ENCODE peak calls at places on chromosomes 7 and 10, in nine cellular contexts. I is body of pancreas, W is WERI-Rb-1, G is right lobe of liver, U is Calu3, M is B cell, P is fibroblast of lung, R is cardiac muscle cell, Y is endothelial cell. O is an unnamed sample.

GRCh38 chr7:151271699-151272355 is 23.3 kb upstream of the SMARCD3 start:
- DNase-seq in Y (no peak), R (peak), M (no peak), I (peak), P (peak), W (no peak), G (peak), U (peak), O (no peak)

GRCh38 chr7:130879191-130879590 is 145.2 kb upstream of the KLF14 start:
- DNase-seq in I (no peak), P (no peak), Y (no peak), G (no peak), M (no peak), R (no peak), U (no peak), W (no peak), O (no peak)

GRCh38 chr10:86163522-86164215 is 202.9 kb downstream of the GRID1 start:
- DNase-seq in W (peak), R (no peak), M (no peak), P (no peak), Y (no peak), I (no peak), G (peak), U (no peak), O (no peak)

GRCh38 chr7:150722403-150723065 is 6.1 kb downstream of the GIMAP1 start:
- DNase-seq in P (no peak), M (no peak), R (no peak), G (no peak), Y (no peak), W (no peak), U (no peak), I (no peak), O (no peak)

GRCh38 chr7:26348987-26349809 is 57.5 kb downstream of the SNX10 start:
- DNase-seq in U (no peak), Y (no peak), R (no peak), M (no peak), W (no peak), I (no peak), G (no peak), P (no peak), O (no peak)

GRCh38 chr10:7797582-7797981 is 9.6 kb downstream of the ATP5F1C start:
- DNase-seq in M (no peak), R (peak), G (no peak), U (peak), P (peak), I (no peak), Y (no peak), W (no peak), O (no peak)

GRCh38 chr7:84490661-84491060 is 296.1 kb upstream of the SEMA3A start:
- DNase-seq in M (no peak), U (no peak), Y (no peak), P (no peak), R (peak), G (no peak), W (no peak), I (no peak), O (no peak)

GRCh38 chr7:97179454-97180104 is 62.1 kb downstream of the SDHAF3 start:
- DNase-seq in G (peak), P (peak), Y (peak), I (peak), U (peak), M (peak), W (peak), R (peak), O (peak)

GRCh38 chr10:86130737-86131475 is 235.7 kb downstream of the GRID1 start:
- DNase-seq in M (no peak), I (no peak), Y (no peak), R (no peak), P (no peak), W (no peak), U (no peak), G (no peak), O (no peak)

GRCh38 chr7:127628445-127628844 is 10.5 kb upstream of the PAX4 start:
- DNase-seq in P (no peak), U (no peak), G (no peak), W (no peak), R (no peak), Y (peak), I (no peak), M (no peak), O (no peak)

GRCh38 chr7:22114440-22114981 is 168.8 kb upstream of the CDCA7L start:
- DNase-seq in U (no peak), P (no peak), R (no peak), I (no peak), M (no peak), W (no peak), Y (no peak), G (no peak), O (no peak)

GRCh38 chr10:131147301-131147975 is 164.1 kb downstream of the TCERG1L start:
- DNase-seq in I (no peak), W (no peak), P (no peak), G (no peak), U (no peak), M (no peak), R (no peak), Y (no peak), O (no peak)

GRCh38 chr10:131149586-131149985 is 161.9 kb downstream of the TCERG1L start:
- DNase-seq in P (no peak), M (no peak), W (no peak), R (no peak), Y (no peak), U (no peak), G (no peak), I (no peak), O (no peak)

GRCh38 chr10:131148270-131148669 is 163.3 kb downstream of the TCERG1L start:
- DNase-seq in Y (no peak), U (no peak), I (no peak), G (no peak), P (no peak), W (no peak), M (no peak), R (no peak), O (no peak)

GRCh38 chr10:131149111-131149510 is 162.4 kb downstream of the TCERG1L start:
- DNase-seq in Y (no peak), U (no peak), W (no peak), G (no peak), R (no peak), I (no peak), P (no peak), M (no peak), O (no peak)

GRCh38 chr10:131150126-131150525 is 161.4 kb downstream of the TCERG1L start:
- DNase-seq in U (no peak), R (no peak), Y (no peak), M (no peak), I (no peak), W (no peak), P (no peak), G (no peak), O (no peak)
- TF ChIP-seq CTCF in U (no peak), R (no peak), Y (no peak), M (no peak), I (no peak), W (no peak), P (no peak), G (no peak), O (no peak)

GRCh38 chr7:158353606-158354570 is 233.7 kb downstream of the PTPRN2 start:
- DNase-seq in U (no peak), R (peak), M (no peak), I (no peak), P (no peak), W (peak), G (no peak), Y (no peak), O (no peak)
- TF ChIP-seq CTCF in U (no peak), R (peak), M (no peak), I (peak), P (no peak), W (peak), G (peak), Y (no peak), O (no peak)

DNA sequence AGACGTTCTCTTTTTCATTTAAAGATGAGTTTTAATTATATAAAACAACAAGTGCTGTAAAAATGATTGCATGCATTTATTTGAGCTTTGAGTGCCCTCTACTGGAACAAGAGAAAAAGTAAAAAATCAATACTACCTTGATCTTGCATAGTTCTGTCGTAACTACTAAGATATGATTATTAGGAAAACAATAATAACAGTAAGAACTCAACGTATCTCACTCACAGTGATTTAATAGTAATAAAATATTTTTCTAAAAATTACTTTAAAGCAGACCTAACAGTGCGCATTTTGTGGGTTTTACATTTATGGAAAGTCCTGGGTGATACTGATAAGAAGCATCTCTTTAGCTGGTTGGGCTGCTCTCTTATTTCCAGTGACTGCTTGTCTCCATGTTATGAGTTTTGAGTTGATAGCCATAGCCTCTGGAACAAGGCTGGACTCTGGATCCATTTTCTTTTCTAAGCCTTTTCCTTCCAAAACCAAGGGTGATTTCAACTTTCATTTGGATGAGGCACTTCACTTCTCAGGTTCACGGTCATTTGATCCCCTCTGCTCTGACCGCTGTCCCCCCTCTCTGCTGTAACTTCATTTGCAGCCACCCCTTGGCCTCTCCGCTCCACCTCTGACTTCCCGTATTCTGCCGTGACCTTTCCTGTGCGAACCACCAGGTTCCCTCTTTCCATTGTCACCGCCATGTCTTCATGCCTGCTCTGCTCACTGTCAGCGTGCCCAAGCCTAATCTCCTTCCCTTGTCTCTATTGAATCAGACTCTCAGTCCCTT is 29.6 kb upstream of the INHBA start:
- DNase-seq in Y (no peak), R (peak), U (no peak), M (no peak), W (no peak), P (peak), I (no peak), G (no peak), O (no peak)
- TF ChIP-seq CTCF in Y (no peak), R (peak), U (peak), M (peak), W (no peak), P (peak), I (peak), G (peak), O (no peak)

DNA sequence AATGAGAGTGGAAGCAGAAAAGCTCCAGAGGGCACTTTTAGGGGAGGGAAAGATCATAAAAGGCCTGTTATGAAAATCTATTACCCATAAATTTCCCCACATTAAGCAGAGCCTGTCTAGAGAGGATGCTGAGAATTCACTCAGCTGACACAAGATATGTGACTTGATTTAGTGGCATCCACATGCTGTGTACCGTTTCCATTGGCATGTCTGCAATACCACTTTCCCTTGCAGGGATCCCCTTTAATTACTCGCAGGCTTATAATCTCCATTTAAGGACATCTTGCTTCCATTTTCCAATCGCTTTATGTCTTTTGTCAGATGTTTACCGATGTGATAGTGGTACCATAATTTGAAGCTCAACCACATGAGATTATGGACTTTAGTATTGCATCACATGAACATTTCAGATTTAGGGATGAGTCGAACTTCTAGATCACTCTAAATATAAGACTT is 69.9 kb upstream of the AGBL3 start:
- DNase-seq in I (no peak), Y (no peak), U (no peak), G (no peak), P (no peak), W (no peak), M (no peak), R (no peak), O (no peak)
- TF ChIP-seq CTCF in I (no peak), Y (no peak), U (no peak), G (no peak), P (no peak), W (no peak), M (no peak), R (no peak), O (no peak)

GRCh38 chr10:99540673-99541531 is 8.2 kb downstream of the NKX2-3 start:
- DNase-seq in M (no peak), G (no peak), W (peak), P (no peak), Y (no peak), R (no peak), U (peak), I (peak), O (no peak)
- TF ChIP-seq CTCF in M (no peak), G (no peak), W (no peak), P (no peak), Y (no peak), R (no peak), U (no peak), I (peak), O (no peak)

GRCh38 chr10:124744047-124744687 is at the start of gene FAM53B:
- DNase-seq in R (peak), P (peak), I (peak), G (peak), Y (peak), W (peak), M (peak), U (peak), O (peak)
- TF ChIP-seq CTCF in R (no peak), P (no peak), I (no peak), G (no peak), Y (no peak), W (no peak), M (no peak), U (no peak), O (no peak)

DNA sequence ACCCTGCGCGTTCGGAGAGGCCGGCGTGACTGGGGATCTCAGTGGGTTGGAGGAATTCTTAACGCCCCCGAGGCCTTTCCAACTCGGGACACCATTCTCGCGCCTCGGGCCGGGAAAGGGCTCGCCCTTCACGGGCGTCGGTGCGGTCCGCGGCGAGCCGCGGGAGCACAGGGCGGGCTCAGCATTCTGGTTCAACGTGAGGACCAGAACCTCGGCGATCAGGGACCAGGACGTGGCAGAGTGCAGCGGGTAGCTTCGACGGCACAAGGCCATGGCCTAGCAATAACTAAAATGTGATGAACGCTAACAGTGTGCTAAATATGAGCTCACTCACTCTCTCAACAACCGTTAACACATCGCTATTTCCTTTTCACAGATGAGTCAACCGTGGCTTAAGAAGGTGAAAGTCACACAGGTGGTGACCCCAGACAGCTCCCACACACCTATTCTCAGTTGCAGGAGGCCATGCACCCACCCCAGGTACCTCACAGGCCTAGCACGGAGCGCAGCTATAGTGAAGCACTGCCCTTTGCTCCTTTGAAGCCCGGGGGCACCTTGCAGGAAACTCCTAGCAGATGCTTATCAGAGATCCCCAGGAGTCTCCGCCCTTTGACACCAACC is 4.5 kb upstream of the EMX2 start:
- DNase-seq in G (no peak), M (no peak), U (no peak), I (no peak), R (no peak), P (no peak), W (no peak), Y (no peak), O (peak)
- TF ChIP-seq CTCF in G (no peak), M (no peak), U (no peak), I (no peak), R (no peak), P (no peak), W (no peak), Y (no peak), O (no peak)

GRCh38 chr10:103042908-103043307 is 124.8 kb downstream of the CNNM2 start:
- DNase-seq in I (no peak), M (no peak), R (no peak), W (no peak), U (no peak), Y (no peak), P (no peak), G (no peak), O (no peak)
- TF ChIP-seq CTCF in I (no peak), M (no peak), R (no peak), W (peak), U (no peak), Y (no peak), P (no peak), G (no peak), O (no peak)

GRCh38 chr7:40646717-40647116 is 511.9 kb downstream of the SUGCT start:
- DNase-seq in Y (no peak), W (no peak), I (no peak), U (no peak), G (no peak), M (no peak), R (no peak), P (no peak), O (no peak)
- TF ChIP-seq CTCF in Y (no peak), W (no peak), I (no peak), U (no peak), G (no peak), M (no peak), R (no peak), P (no peak), O (no peak)

GRCh38 chr10:67884313-67884841 is at the start of gene SIRT1:
- DNase-seq in R (peak), Y (peak), I (peak), P (peak), M (peak), W (peak), U (peak), G (peak), O (peak)
- TF ChIP-seq CTCF in R (peak), Y (no peak), I (peak), P (no peak), M (no peak), W (no peak), U (no peak), G (no peak), O (peak)